ENCODE peak calls at places on chromosomes 13 and 19, in six cellular contexts. C, H, S, F, T and O are unnamed samples. For H3K4me1, the result is how much of the 10 kb centered on the place peaks cover.

GRCh38 chr13:46728777-46729176 is 68.2 kb downstream of the ESD start:
- DNase-seq in C (no peak), H (no peak), S (no peak), F (no peak), T (no peak), O (no peak)

GRCh38 chr19:7988307-7988706 is 17.1 kb downstream of the ELAVL1 start:
- DNase-seq in C (no peak), H (no peak), S (no peak), F (no peak), T (no peak), O (no peak)

GRCh38 chr19:30150626-30151025 is 208.6 kb downstream of the URI1 start:
- DNase-seq in C (no peak), H (no peak), S (no peak), F (no peak), T (no peak), O (no peak)

GRCh38 chr13:34107814-34108213 is 289.9 kb downstream of the RFC3 start:
- DNase-seq in C (no peak), H (no peak), S (no peak), F (no peak), T (no peak), O (no peak)

GRCh38 chr13:53301449-53301848 is 272.8 kb downstream of the OLFM4 start:
- DNase-seq in C (no peak), H (no peak), S (no peak), F (no peak), T (no peak), O (no peak)

GRCh38 chr13:43664700-43665191 is 122.0 kb downstream of the ENOX1 start:
- DNase-seq in C (no peak), H (no peak), S (peak), F (no peak), T (peak), O (no peak)

GRCh38 chr19:53982611-53983010 is 8.8 kb upstream of the CACNG6 start:
- DNase-seq in C (peak), H (peak), S (no peak), F (no peak), T (no peak), O (peak)

GRCh38 chr19:50909240-50910070 is 1.7 kb downstream of the KLK4 start:
- DNase-seq in C (peak), H (no peak), S (peak), F (no peak), T (no peak), O (peak)

GRCh38 chr19:55635334-55635717 is 5.5 kb upstream of the ZNF580 start:
- DNase-seq in C (no peak), H (no peak), S (peak), F (no peak), T (no peak), O (no peak)

DNA sequence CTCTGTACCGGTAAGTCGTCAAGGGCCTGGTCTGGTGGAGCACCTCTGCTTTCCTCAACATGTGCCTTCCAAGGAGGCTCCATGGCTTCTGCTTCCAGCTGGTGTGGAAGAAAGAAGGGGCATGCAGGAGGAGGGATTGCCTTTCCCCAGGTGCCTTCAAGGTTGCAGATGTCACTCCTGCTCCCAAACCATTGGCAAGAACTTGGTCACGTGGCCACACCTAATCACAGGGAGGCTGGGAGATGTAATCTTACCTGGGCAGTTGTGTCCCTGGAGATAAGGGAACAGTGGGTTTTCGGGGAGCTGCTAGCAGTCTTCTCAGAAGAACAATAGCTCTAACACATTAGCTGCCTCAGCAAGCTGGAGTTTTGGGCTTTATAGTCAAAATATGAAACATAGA is 9.7 kb upstream of the GPR18 start:
- DNase-seq in C (no peak), H (no peak), S (no peak), F (no peak), T (no peak), O (no peak)
- H3K4me1 ChIP-seq in C (under half), H (under half), S (under half), F (under half), T (under half), O (under half)

GRCh38 chr19:49854861-49855263 is 3.9 kb downstream of the PTOV1 start:
- DNase-seq in C (no peak), H (no peak), S (no peak), F (no peak), T (no peak), O (no peak)
- TF ChIP-seq POLR2A in C (no peak), H (no peak), S (no peak), F (no peak), T (no peak), O (no peak)

GRCh38 chr13:73957889-73958288 is 176.3 kb downstream of the KLF12 start:
- DNase-seq in C (no peak), H (no peak), S (no peak), F (no peak), T (no peak), O (no peak)
- H3K4me1 ChIP-seq in C (under half), H (under half), S (under half), F (under half), T (under half), O (under half)

DNA sequence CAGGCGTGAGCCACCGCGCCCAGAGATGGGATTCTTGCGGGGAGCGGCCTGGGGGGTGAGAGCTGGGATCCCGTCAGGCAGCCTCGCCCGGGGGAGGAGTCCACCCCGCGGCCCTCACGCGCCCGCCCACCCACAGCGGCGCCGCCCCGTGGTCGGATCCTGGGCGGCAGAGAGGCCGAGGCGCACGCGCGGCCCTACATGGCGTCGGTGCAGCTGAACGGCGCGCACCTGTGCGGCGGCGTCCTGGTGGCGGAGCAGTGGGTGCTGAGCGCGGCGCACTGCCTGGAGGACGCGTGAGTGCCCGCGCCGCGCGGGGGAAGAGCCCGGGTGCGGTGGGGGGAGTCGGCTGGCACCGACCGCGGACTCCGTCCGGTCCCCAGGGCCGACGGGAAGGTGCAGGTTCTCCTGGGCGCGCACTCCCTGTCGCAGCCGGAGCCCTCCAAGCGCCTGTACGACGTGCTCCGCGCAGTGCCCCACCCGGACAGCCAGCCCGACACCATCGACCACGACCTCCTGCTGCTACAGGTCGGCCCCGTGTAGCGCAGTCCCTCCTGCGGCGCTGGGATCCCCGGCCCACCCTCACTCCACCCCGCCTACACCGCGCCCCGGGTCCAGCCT is 1.1 kb downstream of the CFD start:
- DNase-seq in C (peak), H (peak), S (peak), F (no peak), T (peak), O (no peak)
- TF ChIP-seq POLR2A in C (no peak), H (no peak), S (no peak), F (no peak), T (no peak), O (no peak)

GRCh38 chr13:40342901-40343300 is 323.5 kb downstream of the FOXO1 start:
- DNase-seq in C (no peak), H (no peak), S (no peak), F (no peak), T (no peak), O (no peak)
- H3K4me1 ChIP-seq in C (under half), H (under half), S (under half), F (under half), T (under half), O (under half)

GRCh38 chr19:41548954-41549688 is 26.8 kb upstream of the CEACAM21 start:
- DNase-seq in C (no peak), H (no peak), S (no peak), F (no peak), T (no peak), O (no peak)
- TF ChIP-seq POLR2A in C (no peak), H (no peak), S (no peak), F (peak), T (no peak), O (no peak)

GRCh38 chr19:35025969-35026368 is 4.3 kb upstream of the SCN1B start:
- DNase-seq in C (no peak), H (no peak), S (no peak), F (no peak), T (no peak), O (no peak)
- H3K4me1 ChIP-seq in C (under half), H (under half), S (under half), F (under half), T (under half), O (under half)

DNA sequence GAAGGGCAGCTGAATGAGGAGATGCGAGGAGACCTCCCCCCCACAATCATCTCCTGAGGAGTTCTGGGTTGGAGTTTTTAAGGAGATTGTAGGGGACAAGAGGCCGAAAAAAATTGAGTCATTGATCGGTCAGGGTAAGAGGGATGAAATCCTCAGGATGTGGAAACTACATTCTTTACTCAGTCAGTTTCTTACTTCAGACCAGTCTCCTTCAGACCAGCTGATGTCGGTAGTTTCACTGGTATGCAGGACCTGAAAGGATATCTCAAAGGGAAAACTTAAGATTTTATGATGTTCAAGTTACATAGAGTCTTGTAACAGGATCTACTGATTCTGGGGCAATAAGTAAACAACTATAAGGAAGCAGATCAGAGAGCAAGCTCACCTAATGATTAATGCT is 51.7 kb upstream of the RFXAP start:
- DNase-seq in C (no peak), H (no peak), S (no peak), F (no peak), T (no peak), O (no peak)
- TF ChIP-seq POLR2A in C (no peak), H (no peak), S (no peak), F (no peak), T (no peak), O (no peak)

GRCh38 chr19:46073268-46073922 is 32.6 kb upstream of the IGFL4 start:
- DNase-seq in C (no peak), H (no peak), S (no peak), F (no peak), T (peak), O (no peak)

GRCh38 chr19:46065486-46065885 is 24.7 kb upstream of the IGFL4 start:
- DNase-seq in C (no peak), H (no peak), S (no peak), F (no peak), T (no peak), O (peak)

GRCh38 chr19:46067691-46068090 is 26.9 kb upstream of the IGFL4 start:
- DNase-seq in C (no peak), H (no peak), S (no peak), F (no peak), T (no peak), O (no peak)

GRCh38 chr19:46069841-46070341 is 29.1 kb upstream of the IGFL4 start:
- DNase-seq in C (no peak), H (no peak), S (no peak), F (no peak), T (peak), O (no peak)

GRCh38 chr19:46068345-46069258 is 27.8 kb upstream of the IGFL4 start:
- DNase-seq in C (no peak), H (no peak), S (no peak), F (no peak), T (peak), O (no peak)
- H3K4me1 ChIP-seq in C (under half), H (under half), S (under half), F (under half), T (under half), O (under half)